ENCODE peak calls at places on chromosomes 6 and 20, in five cellular contexts. V is RWPE1, N is MM.1S, U is uterus, Q is Caco-2. K is an unnamed sample.
A peak's percentile ranks its signal among the peaks of the same experiment; 100 is the strongest.

GRCh38 chr20:25079171-25079570 is 2.8 kb downstream of the VSX1 start:
- DNase-seq in V (no peak), N (no peak), U (no peak), Q (no peak), K (no peak)

GRCh38 chr6:153231048-153231635 is 100.1 kb upstream of the RGS17 start:
- DNase-seq in V (peak; percentile 46), N (peak; percentile 33), U (no peak), Q (peak; percentile 51), K (peak; percentile 6)

GRCh38 chr6:34934516-34934915 is 45.5 kb downstream of the ANKS1A start:
- DNase-seq in U (peak; percentile 84), V (peak; percentile 16), Q (no peak), N (no peak), K (no peak)

GRCh38 chr6:117951783-117952182 is 44.7 kb downstream of the SLC35F1 start:
- DNase-seq in Q (no peak), N (no peak), V (no peak), U (no peak), K (no peak)

GRCh38 chr6:37882724-37883413 is 63.3 kb downstream of the ZFAND3 start:
- DNase-seq in V (no peak), Q (no peak), U (no peak), N (no peak), K (no peak)

GRCh38 chr20:59335401-59335800 is 35.0 kb downstream of the EDN3 start:
- DNase-seq in V (no peak), N (no peak), Q (no peak), U (no peak), K (no peak)

GRCh38 chr6:91713911-91714310 is 1127.0 kb upstream of the MAP3K7 start:
- DNase-seq in Q (no peak), U (no peak), N (no peak), V (peak; percentile 37), K (no peak)

GRCh38 chr6:30530013-30530412 is 26.3 kb downstream of the GNL1 start:
- DNase-seq in N (no peak), U (no peak), Q (no peak), V (no peak), K (no peak)

GRCh38 chr6:33787954-33788693 is 806 bp downstream of the LEMD2 start:
- DNase-seq in V (peak; percentile 77), Q (peak; percentile 44), U (peak; percentile 77), N (peak; percentile 46), K (peak; percentile 79)

GRCh38 chr20:35866446-35867202 is 87.7 kb downstream of the SCAND1 start:
- DNase-seq in Q (no peak), N (no peak), V (no peak), U (no peak), K (no peak)

GRCh38 chr20:38278150-38278549 is 17.6 kb upstream of the KIAA1755 start:
- DNase-seq in Q (peak; percentile 29), U (no peak), N (no peak), V (no peak), K (no peak)

GRCh38 chr20:11411765-11412164 is 505.9 kb upstream of the BTBD3 start:
- DNase-seq in Q (no peak), V (no peak), U (no peak), N (no peak), K (no peak)

GRCh38 chr20:33554914-33555420 is 65.1 kb downstream of the CBFA2T2 start:
- DNase-seq in Q (no peak), V (peak; percentile 97), U (no peak), N (peak; percentile 98), K (peak; percentile 78)

GRCh38 chr6:95279641-95280040 is 297.7 kb upstream of the MANEA start:
- DNase-seq in Q (no peak), U (no peak), N (no peak), V (no peak), K (no peak)

GRCh38 chr6:155201461-155202226 is 62.2 kb upstream of the CLDN20 start:
- DNase-seq in Q (no peak), N (no peak), U (no peak), V (peak; percentile 63), K (no peak)

GRCh38 chr6:167956983-167957492 is 40.4 kb upstream of the KIF25 start:
- DNase-seq in V (no peak), U (no peak), N (no peak), Q (no peak), K (no peak)

GRCh38 chr6:137832110-137832509 is 34.9 kb upstream of the TNFAIP3 start:
- DNase-seq in V (peak; percentile 96), Q (no peak), N (no peak), U (no peak), K (no peak)

GRCh38 chr6:43220439-43220951 is 8.8 kb downstream of the DNPH1 start:
- DNase-seq in U (no peak), V (no peak), Q (no peak), N (no peak), K (no peak)
- TF ChIP-seq CTCF in U (no peak), V (no peak), Q (no peak), N (no peak), K (no peak)

GRCh38 chr20:34724172-34724571 is 20.0 kb downstream of the TP53INP2 start:
- DNase-seq in V (no peak), N (no peak), U (no peak), Q (no peak), K (no peak)
- TF ChIP-seq CTCF in V (no peak), N (no peak), U (no peak), Q (no peak), K (no peak)

GRCh38 chr20:48949304-48950170 is 28.0 kb downstream of the ARFGEF2 start:
- DNase-seq in U (no peak), V (no peak), Q (no peak), N (no peak), K (no peak)
- TF ChIP-seq CTCF in U (no peak), V (no peak), Q (peak; percentile 64), N (no peak), K (no peak)

DNA sequence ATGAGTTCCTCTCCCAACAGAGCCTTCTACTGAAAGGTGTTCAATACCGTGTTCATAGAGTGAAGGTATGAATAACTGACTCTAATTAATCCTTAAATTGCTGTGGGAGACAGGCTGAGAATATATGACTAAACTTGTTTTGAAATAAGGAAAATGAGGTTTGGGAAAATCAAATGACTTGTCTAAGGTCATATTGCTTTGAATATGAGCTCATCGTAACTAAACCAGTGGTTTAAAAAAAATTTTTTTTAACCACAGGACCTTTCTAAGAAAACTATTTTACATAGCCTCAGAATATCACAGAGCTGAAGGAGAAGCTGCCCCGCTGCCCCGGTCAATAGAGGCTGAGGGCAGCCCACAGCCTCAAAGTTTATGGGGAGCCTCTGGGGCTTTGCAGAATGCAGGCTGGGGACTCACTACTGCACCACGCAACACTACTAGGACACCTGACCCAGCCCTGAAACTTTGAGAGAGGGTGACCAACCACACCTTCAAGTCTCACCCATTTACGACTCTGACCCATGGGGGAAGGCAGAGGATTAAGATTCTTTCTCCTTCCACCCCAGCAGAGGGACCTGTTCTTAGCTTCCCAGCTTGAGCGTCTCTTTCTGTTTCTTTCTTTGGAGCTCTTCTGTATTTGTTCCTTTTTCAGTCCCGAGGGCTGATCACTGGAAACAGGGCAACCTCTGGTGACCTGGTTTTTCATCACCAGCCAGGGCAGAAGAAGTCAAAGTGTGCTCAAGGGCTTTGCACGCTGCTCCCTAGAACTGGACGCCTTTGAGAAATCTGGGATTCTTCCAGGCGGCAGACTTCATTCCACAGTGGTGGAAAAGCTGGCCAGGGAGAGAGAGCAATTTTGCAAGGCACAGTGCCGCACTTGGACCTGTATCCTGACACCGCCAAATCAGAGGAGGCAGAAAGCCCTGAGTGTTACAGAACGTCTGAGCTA is 220.2 kb downstream of the ATXN1 start:
- DNase-seq in N (no peak), Q (no peak), V (no peak), U (peak; percentile 46), K (peak; percentile 45)
- TF ChIP-seq CTCF in N (no peak), Q (no peak), V (no peak), U (peak; percentile 10), K (no peak)

DNA sequence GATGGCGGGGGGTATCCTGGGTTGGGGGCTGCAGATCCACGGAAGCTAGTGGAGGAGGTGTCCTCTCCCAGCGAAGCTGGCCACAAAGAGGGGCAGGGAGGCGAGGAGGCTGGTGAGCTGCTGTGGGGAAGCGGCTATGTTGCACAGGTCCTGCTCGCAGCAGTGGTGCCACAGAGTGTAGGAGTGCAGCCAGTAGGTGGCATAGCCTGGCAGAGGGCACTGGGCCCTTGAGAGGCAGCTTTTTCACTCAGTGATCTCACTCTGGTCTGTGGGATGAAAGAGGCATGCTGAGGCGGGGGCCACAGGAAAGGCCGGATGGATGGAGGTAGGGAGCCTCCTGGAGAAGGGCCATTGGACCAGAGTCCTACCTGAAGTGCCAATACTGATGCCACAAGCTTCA is 2.9 kb upstream of the LY6G6D start:
- DNase-seq in Q (no peak), N (no peak), V (no peak), U (no peak), K (no peak)
- TF ChIP-seq CTCF in Q (no peak), N (peak; percentile 35), V (no peak), U (no peak), K (no peak)

GRCh38 chr6:144285798-144286502 is 815 bp downstream of the UTRN start:
- DNase-seq in V (peak; percentile 37), Q (peak; percentile 67), N (no peak), U (peak; percentile 66), K (peak; percentile 51)
- TF ChIP-seq CTCF in V (no peak), Q (no peak), N (no peak), U (peak; percentile 5), K (no peak)

K was measured in GM10248.